ENCODE peak calls at places on chromosome 1, in five cellular contexts. T, N, Y, G and M are unnamed samples. For H3K4me1, the result is how much of the 10 kb centered on the place peaks cover.

GRCh38 chr1:79391896-79392295 is 385.4 kb upstream of the ADGRL4 start:
- DNase-seq in T (no peak), N (no peak), Y (no peak), G (no peak), M (no peak)

GRCh38 chr1:38418195-38419030 is 371.8 kb upstream of the POU3F1 start:
- DNase-seq in T (no peak), N (no peak), Y (no peak), G (no peak), M (no peak)

GRCh38 chr1:206479164-206480125 is 9.2 kb downstream of the IKBKE start:
- DNase-seq in T (peak), N (peak), Y (peak), G (peak), M (no peak)

GRCh38 chr1:158700552-158700951 is at the start of gene OR6K2:
- DNase-seq in T (no peak), N (no peak), Y (no peak), G (no peak), M (no peak)

GRCh38 chr1:115237023-115237422 is 101.0 kb downstream of the NGF start:
- DNase-seq in T (no peak), N (no peak), Y (no peak), G (no peak), M (no peak)

GRCh38 chr1:77536813-77537212 is 145.6 kb downstream of the ZZZ3 start:
- DNase-seq in T (peak), N (no peak), Y (no peak), G (no peak), M (peak)

GRCh38 chr1:92927870-92928269 is 33.4 kb downstream of the DIPK1A start:
- DNase-seq in T (no peak), N (no peak), Y (no peak), G (no peak), M (no peak)

GRCh38 chr1:74731399-74732052 is 1.3 kb downstream of the CRYZ start:
- DNase-seq in T (peak), N (no peak), Y (no peak), G (no peak), M (peak)

GRCh38 chr1:39700348-39700747 is 9.1 kb upstream of the HPCAL4 start:
- DNase-seq in T (no peak), N (no peak), Y (no peak), G (no peak), M (no peak)

GRCh38 chr1:109295712-109296415 is 10.9 kb downstream of the MYBPHL start:
- DNase-seq in T (no peak), N (no peak), Y (no peak), G (no peak), M (no peak)
- TF ChIP-seq CTCF in T (no peak), N (no peak), Y (no peak), G (peak), M (no peak)

DNA sequence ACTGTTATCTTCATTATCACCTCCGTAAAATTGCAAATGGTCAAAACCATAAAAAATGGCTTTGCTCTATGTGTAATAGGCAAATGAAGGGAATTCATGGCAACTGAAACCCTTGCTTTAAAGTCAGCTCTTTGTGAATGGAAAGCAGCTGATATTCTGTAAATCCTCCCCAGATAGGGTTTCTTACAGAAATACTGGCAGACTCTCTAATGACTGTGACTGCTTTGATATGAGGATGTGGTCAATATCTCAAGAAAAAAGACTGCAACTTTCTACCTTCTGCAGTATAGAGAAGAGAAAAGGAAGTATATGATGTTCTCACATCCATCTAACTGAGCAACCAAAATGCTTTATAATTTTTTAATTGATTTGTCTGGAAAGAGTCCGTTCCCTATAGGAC is 193.1 kb downstream of the ST6GALNAC3 start:
- DNase-seq in T (no peak), N (no peak), Y (no peak), G (peak), M (no peak)
- H3K4me1 ChIP-seq in T (under half), N (under half), Y (under half), G (under half), M (under half)

GRCh38 chr1:212261361-212261929 is 23.8 kb upstream of the PPP2R5A start:
- DNase-seq in T (no peak), N (no peak), Y (no peak), G (no peak), M (no peak)
- TF ChIP-seq CTCF in T (no peak), N (no peak), Y (no peak), G (no peak), M (no peak)

GRCh38 chr1:102588536-102588935 is 519.8 kb downstream of the COL11A1 start:
- DNase-seq in T (no peak), N (no peak), Y (no peak), G (no peak), M (peak)

GRCh38 chr1:102595106-102595505 is 513.2 kb downstream of the COL11A1 start:
- DNase-seq in T (no peak), N (no peak), Y (no peak), G (no peak), M (no peak)

DNA sequence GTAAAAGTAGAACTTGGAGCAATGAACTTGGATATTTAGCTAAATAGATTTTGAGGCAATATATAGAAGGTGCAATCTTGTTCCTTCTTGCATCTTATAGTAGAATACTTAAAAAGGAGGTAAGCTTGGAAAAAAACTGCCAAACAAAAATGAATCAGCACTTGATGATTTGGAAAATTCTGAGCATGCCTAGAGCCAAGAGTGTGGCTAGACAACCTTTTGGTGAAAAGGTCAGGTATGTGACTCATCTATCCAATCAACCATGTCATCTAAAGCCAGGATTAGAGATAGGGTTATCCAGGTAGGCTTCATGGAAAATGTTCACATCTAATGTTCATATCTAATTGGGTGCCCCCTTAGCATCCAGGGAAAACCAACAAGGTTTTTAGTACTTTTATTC is 515.0 kb downstream of the COL11A1 start:
- DNase-seq in T (no peak), N (no peak), Y (no peak), G (no peak), M (peak)
- H3K4me1 ChIP-seq in T (under half), N (under half), Y (under half), G (under half), M (under half)

DNA sequence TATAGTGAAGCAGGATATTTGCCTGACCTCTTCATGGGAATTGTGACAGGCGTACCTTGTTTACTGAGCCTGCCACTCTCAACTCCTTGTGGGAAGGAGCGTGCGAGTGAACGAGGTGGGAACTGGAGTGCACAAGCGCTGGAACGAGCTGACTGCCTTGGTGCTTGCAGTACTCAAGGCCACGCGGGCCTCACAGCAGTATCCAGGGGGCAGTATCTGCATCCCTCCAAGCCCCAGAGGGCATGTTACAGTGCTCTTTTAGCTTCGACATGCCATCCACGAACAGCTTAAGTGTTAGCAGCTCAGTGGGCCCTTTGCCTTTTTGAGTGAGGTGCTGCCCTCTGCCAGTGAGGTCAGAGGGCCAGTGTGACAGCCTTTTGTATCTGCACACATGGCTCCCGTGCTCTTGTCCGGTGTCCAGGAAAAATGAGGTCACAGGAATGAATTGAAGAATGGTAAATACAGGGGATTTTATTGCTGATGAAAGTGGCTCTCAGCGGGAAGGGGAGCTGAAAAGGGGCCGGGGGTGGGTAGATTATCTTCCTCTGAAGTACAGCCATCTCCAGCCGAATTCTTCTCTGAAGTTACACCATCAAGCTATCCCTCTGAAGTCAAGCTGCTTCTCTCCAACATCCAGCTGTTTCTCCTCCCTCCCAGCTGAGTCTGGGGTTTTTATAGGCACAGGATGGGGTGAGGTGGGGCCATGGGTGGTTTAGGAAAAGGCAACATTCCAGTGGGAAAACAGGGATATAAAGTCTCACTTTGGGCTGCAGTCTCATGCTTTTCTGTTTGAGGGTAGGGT is 69.3 kb downstream of the EPB41 start:
- DNase-seq in T (peak), N (peak), Y (peak), G (no peak), M (no peak)
- TF ChIP-seq CTCF in T (no peak), N (no peak), Y (no peak), G (no peak), M (no peak)

DNA sequence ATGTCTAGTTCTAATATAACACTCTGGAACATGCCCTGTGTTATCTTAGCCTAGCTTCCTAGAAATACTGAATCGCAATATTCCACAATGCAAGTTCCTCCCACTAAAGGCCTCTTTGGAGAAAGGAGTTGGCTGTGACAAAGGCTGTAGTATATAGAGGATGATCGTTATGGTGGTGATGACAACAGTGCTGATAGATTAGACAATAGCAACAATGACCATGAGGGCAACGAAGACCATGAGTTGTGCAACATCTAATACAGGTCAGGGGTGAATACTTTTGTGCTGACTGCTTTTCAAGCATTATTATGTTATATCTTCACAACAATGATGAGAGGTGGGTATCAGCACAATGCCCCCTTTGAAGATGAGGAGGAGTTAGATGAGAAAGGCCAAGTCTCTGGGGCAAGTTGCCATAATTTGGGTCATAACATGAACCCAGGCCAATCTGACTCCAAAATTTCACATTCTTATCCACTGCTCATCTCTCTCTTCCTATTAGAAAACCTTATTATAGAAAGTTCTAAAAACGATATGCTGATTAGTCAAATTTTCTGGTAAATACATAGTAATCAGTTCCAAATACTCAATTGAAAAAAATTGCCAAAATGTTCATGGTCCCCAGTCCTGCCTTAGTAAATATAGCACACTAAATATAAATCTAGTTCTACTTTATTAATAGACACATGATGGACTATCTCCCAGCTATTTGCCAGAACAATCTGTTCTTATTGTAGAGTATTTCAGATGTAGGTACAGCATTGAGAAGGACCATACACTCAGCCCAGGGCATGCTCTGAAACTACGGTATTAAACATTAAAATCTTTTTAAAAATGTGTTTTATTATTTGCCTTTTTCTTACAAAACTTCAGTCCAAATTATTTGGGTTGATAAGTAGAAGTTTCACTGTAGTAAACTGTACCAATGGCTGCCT is 37.5 kb downstream of the HIVEP3 start:
- DNase-seq in T (no peak), N (no peak), Y (no peak), G (no peak), M (no peak)
- H3K4me1 ChIP-seq in T (under half), N (under half), Y (under half), G (under half), M (under half)

GRCh38 chr1:244010191-244010590 is 40.9 kb upstream of the ZBTB18 start:
- DNase-seq in T (peak), N (no peak), Y (no peak), G (no peak), M (no peak)
- TF ChIP-seq CTCF in T (no peak), N (no peak), Y (no peak), G (no peak), M (no peak)

DNA sequence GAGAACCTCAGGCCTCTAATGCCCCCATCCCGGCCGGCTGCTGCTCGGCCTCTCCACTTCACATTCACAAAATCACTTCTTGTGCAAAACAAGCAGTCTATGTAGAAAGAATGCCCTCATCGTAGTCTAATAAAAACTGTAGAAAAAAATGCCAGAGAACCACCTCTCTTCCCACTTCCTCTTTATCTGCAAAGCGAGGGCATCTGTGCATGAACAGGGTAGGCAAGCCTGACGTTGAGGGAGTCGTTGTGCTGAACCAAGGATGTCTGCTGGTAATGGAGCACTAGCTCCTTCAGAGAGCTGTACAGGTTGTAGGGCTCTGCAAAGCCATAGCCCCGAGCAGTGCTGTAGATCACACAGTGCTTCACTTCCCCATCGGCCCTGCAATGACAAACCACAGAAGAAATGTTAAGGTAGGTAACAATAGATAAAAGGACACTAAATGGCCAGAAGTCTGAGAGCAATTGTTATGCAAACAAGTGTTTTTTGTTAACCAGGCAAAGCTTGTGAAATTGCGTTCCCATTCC is 88.9 kb downstream of the PIK3R3 start:
- DNase-seq in T (no peak), N (no peak), Y (no peak), G (peak), M (no peak)
- H3K4me1 ChIP-seq in T (under half), N (under half), Y (under half), G (half or more), M (under half)